ENCODE peak calls at places on chromosomes 12 and 14, in ten cellular contexts. Q, N, S, U, E, M, H, K, L and O are unnamed samples.

GRCh38 chr12:26197832-26198231 is 2.5 kb downstream of the SSPN start:
- DNase-seq in Q (no peak), N (no peak), S (no peak), U (no peak), E (no peak), M (no peak), H (no peak), K (no peak), L (peak; percentile 61), O (no peak)

GRCh38 chr12:51318846-51319570 is 5.0 kb downstream of the BIN2 start:
- DNase-seq in Q (no peak), N (peak; percentile 59), S (no peak), U (no peak), E (no peak), M (no peak), H (peak; percentile 38), K (peak; percentile 82), L (no peak), O (no peak)

GRCh38 chr14:103724116-103724515 is 8.5 kb downstream of the ZFYVE21 start:
- DNase-seq in Q (peak; percentile 67), N (no peak), S (no peak), U (peak; percentile 57), E (peak; percentile 94), M (no peak), H (no peak), K (no peak), L (no peak), O (peak; percentile 47)

GRCh38 chr12:59695379-59695778 is 99.5 kb downstream of the SLC16A7 start:
- DNase-seq in Q (no peak), N (no peak), S (peak; percentile 74), U (no peak), E (no peak), M (no peak), H (no peak), K (no peak), L (no peak), O (peak; percentile 57)

GRCh38 chr12:116599285-116600122 is 40.3 kb downstream of the MAP1LC3B2 start:
- DNase-seq in Q (peak; percentile 83), N (peak; percentile 7), S (peak; percentile 30), U (peak; percentile 83), E (peak; percentile 92), M (peak; percentile 11), H (peak; percentile 60), K (peak; percentile 75), L (peak; percentile 87), O (peak; percentile 72)

GRCh38 chr14:104229621-104230041 is 91.2 kb downstream of the KIF26A start:
- DNase-seq in Q (peak; percentile 68), N (no peak), S (no peak), U (no peak), E (peak; percentile 41), M (no peak), H (no peak), K (no peak), L (no peak), O (no peak)

GRCh38 chr14:60648169-60648933 is 926 bp downstream of the SIX1 start:
- DNase-seq in Q (peak; percentile 42), N (no peak), S (no peak), U (no peak), E (peak; percentile 73), M (no peak), H (no peak), K (peak; percentile 40), L (peak; percentile 64), O (no peak)

GRCh38 chr14:104644236-104644635 is 39.7 kb upstream of the TMEM179 start:
- DNase-seq in Q (no peak), N (no peak), S (no peak), U (no peak), E (no peak), M (no peak), H (no peak), K (no peak), L (no peak), O (no peak)

GRCh38 chr12:86228656-86229055 is 27.5 kb downstream of the MGAT4C start:
- DNase-seq in Q (no peak), N (no peak), S (no peak), U (no peak), E (no peak), M (no peak), H (no peak), K (no peak), L (peak; percentile 17), O (peak; percentile 11)

GRCh38 chr14:51006781-51007211 is 62.5 kb upstream of the PYGL start:
- DNase-seq in Q (no peak), N (no peak), S (no peak), U (no peak), E (no peak), M (no peak), H (no peak), K (no peak), L (peak; percentile 69), O (peak; percentile 69)

GRCh38 chr14:28576523-28576922 is 190.1 kb upstream of the FOXG1 start:
- DNase-seq in Q (no peak), N (no peak), S (no peak), U (no peak), E (no peak), M (no peak), H (no peak), K (no peak), L (no peak), O (no peak)

GRCh38 chr12:18861287-18861858 is 123.5 kb downstream of the CAPZA3 start:
- DNase-seq in Q (no peak), N (no peak), S (peak; percentile 33), U (no peak), E (no peak), M (peak; percentile 6), H (no peak), K (peak; percentile 47), L (peak; percentile 84), O (peak; percentile 36)

GRCh38 chr14:102363182-102363952 is 626 bp downstream of the TECPR2 start:
- DNase-seq in Q (no peak), N (no peak), S (peak; percentile 4), U (peak; percentile 43), E (no peak), M (peak; percentile 52), H (peak; percentile 11), K (peak; percentile 21), L (peak; percentile 68), O (peak; percentile 27)